ENCODE peak calls at places on chromosome 4, in six cellular contexts. One of them, this sample, is unnamed.

GRCh38 chr4:26048378-26048882 is 134.4 kb downstream of the SMIM20 start:
- DNase-seq in esophagus muscularis mucosa: no peak
- DNase-seq in brain microvascular endothelial cell: peak; percentile 65
- DNase-seq in heart right ventricle: peak; percentile 45
- DNase-seq in CD8-positive, alpha-beta memory T cell: no peak
- DNase-seq in psoas muscle: peak; percentile 72
- DNase-seq in this sample: peak; percentile 83

GRCh38 chr4:61532324-61532723 is 332.2 kb downstream of the ADGRL3 start:
- DNase-seq in esophagus muscularis mucosa: no peak
- DNase-seq in brain microvascular endothelial cell: no peak
- DNase-seq in heart right ventricle: no peak
- DNase-seq in CD8-positive, alpha-beta memory T cell: no peak
- DNase-seq in psoas muscle: no peak
- DNase-seq in this sample: no peak

GRCh38 chr4:25925486-25926201 is 11.6 kb downstream of the SMIM20 start:
- DNase-seq in esophagus muscularis mucosa: no peak
- DNase-seq in brain microvascular endothelial cell: peak; percentile 31
- DNase-seq in heart right ventricle: peak; percentile 28
- DNase-seq in CD8-positive, alpha-beta memory T cell: no peak
- DNase-seq in psoas muscle: no peak
- DNase-seq in this sample: peak; percentile 76

GRCh38 chr4:123673971-123674370 is 277.4 kb downstream of the SPRY1 start:
- DNase-seq in esophagus muscularis mucosa: no peak
- DNase-seq in brain microvascular endothelial cell: no peak
- DNase-seq in heart right ventricle: no peak
- DNase-seq in CD8-positive, alpha-beta memory T cell: no peak
- DNase-seq in psoas muscle: no peak
- DNase-seq in this sample: no peak

GRCh38 chr4:21195682-21196081 is 495.4 kb downstream of the PACRGL start:
- DNase-seq in esophagus muscularis mucosa: no peak
- DNase-seq in brain microvascular endothelial cell: no peak
- DNase-seq in heart right ventricle: no peak
- DNase-seq in CD8-positive, alpha-beta memory T cell: no peak
- DNase-seq in psoas muscle: no peak
- DNase-seq in this sample: no peak

GRCh38 chr4:8820178-8821102 is 51.2 kb downstream of the HMX1 start:
- DNase-seq in esophagus muscularis mucosa: peak; percentile 84
- DNase-seq in brain microvascular endothelial cell: no peak
- DNase-seq in heart right ventricle: no peak
- DNase-seq in CD8-positive, alpha-beta memory T cell: no peak
- DNase-seq in psoas muscle: no peak
- DNase-seq in this sample: no peak

GRCh38 chr4:3409571-3410091 is 32.1 kb upstream of the HGFAC start:
- DNase-seq in esophagus muscularis mucosa: no peak
- DNase-seq in brain microvascular endothelial cell: no peak
- DNase-seq in heart right ventricle: peak; percentile 9
- DNase-seq in CD8-positive, alpha-beta memory T cell: no peak
- DNase-seq in psoas muscle: peak; percentile 30
- DNase-seq in this sample: no peak

GRCh38 chr4:37601527-37601926 is 84.6 kb downstream of the RELL1 start:
- DNase-seq in esophagus muscularis mucosa: no peak
- DNase-seq in brain microvascular endothelial cell: peak; percentile 82
- DNase-seq in heart right ventricle: no peak
- DNase-seq in CD8-positive, alpha-beta memory T cell: no peak
- DNase-seq in psoas muscle: no peak
- DNase-seq in this sample: peak; percentile 66

GRCh38 chr4:78057135-78057599 is at the start of gene FRAS1:
- DNase-seq in esophagus muscularis mucosa: no peak
- DNase-seq in brain microvascular endothelial cell: peak; percentile 14
- DNase-seq in heart right ventricle: peak; percentile 28
- DNase-seq in CD8-positive, alpha-beta memory T cell: peak; percentile 27
- DNase-seq in psoas muscle: peak; percentile 49
- DNase-seq in this sample: peak; percentile 29
- H3K27ac ChIP-seq in esophagus muscularis mucosa: peak within 1 kb of the TSS; percentile 78
- H3K27ac ChIP-seq in brain microvascular endothelial cell: no peak within 1 kb of the TSS
- H3K27ac ChIP-seq in heart right ventricle: peak within 1 kb of the TSS; percentile 90
- H3K27ac ChIP-seq in CD8-positive, alpha-beta memory T cell: no peak within 1 kb of the TSS
- H3K27ac ChIP-seq in psoas muscle: peak within 1 kb of the TSS; percentile 83
- H3K27ac ChIP-seq in this sample: peak within 1 kb of the TSS; percentile 56

GRCh38 chr4:139144911-139145551 is 32.0 kb downstream of the ELF2 start:
- DNase-seq in esophagus muscularis mucosa: no peak
- DNase-seq in brain microvascular endothelial cell: no peak
- DNase-seq in heart right ventricle: no peak
- DNase-seq in CD8-positive, alpha-beta memory T cell: no peak
- DNase-seq in psoas muscle: no peak
- DNase-seq in this sample: no peak
- H3K27ac ChIP-seq in esophagus muscularis mucosa: no peak overlapping the region
- H3K27ac ChIP-seq in brain microvascular endothelial cell: no peak overlapping the region
- H3K27ac ChIP-seq in heart right ventricle: no peak overlapping the region
- H3K27ac ChIP-seq in CD8-positive, alpha-beta memory T cell: no peak overlapping the region
- H3K27ac ChIP-seq in psoas muscle: peak overlapping the region; percentile 69
- H3K27ac ChIP-seq in this sample: no peak overlapping the region

GRCh38 chr4:11768251-11768972 is 339.7 kb upstream of the HS3ST1 start:
- DNase-seq in esophagus muscularis mucosa: no peak
- DNase-seq in brain microvascular endothelial cell: no peak
- DNase-seq in heart right ventricle: no peak
- DNase-seq in CD8-positive, alpha-beta memory T cell: no peak
- DNase-seq in psoas muscle: no peak
- DNase-seq in this sample: no peak
- H3K27ac ChIP-seq in esophagus muscularis mucosa: no peak overlapping the region
- H3K27ac ChIP-seq in brain microvascular endothelial cell: no peak overlapping the region
- H3K27ac ChIP-seq in heart right ventricle: no peak overlapping the region
- H3K27ac ChIP-seq in CD8-positive, alpha-beta memory T cell: no peak overlapping the region
- H3K27ac ChIP-seq in psoas muscle: no peak overlapping the region
- H3K27ac ChIP-seq in this sample: no peak overlapping the region

DNA sequence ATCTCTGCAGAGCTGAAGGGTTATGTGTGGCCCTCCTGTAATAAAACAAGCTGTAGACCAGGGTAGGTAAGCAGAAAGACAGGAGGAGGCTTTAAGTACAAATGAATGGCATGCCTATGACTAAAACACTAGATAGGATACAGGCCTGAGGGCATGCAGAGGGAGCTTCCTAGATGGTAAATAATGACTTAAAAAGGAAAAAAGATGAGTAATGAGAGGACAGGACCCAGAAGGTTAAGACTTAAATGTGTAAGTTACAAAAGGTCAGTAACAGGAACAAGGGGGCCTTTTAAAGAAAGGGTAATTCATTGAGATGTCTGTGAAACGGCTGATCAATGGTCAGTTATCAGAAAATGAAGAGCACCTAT is 194.8 kb downstream of the SOWAHB start:
- DNase-seq in esophagus muscularis mucosa: no peak
- DNase-seq in brain microvascular endothelial cell: no peak
- DNase-seq in heart right ventricle: no peak
- DNase-seq in CD8-positive, alpha-beta memory T cell: no peak
- DNase-seq in psoas muscle: no peak
- DNase-seq in this sample: no peak
- H3K27ac ChIP-seq in esophagus muscularis mucosa: peak overlapping the region; percentile 65
- H3K27ac ChIP-seq in brain microvascular endothelial cell: no peak overlapping the region
- H3K27ac ChIP-seq in heart right ventricle: no peak overlapping the region
- H3K27ac ChIP-seq in CD8-positive, alpha-beta memory T cell: no peak overlapping the region
- H3K27ac ChIP-seq in psoas muscle: no peak overlapping the region
- H3K27ac ChIP-seq in this sample: no peak overlapping the region

GRCh38 chr4:52512291-52512690 is 146.8 kb downstream of the USP46 start:
- DNase-seq in esophagus muscularis mucosa: no peak
- DNase-seq in brain microvascular endothelial cell: no peak
- DNase-seq in heart right ventricle: no peak
- DNase-seq in CD8-positive, alpha-beta memory T cell: no peak
- DNase-seq in psoas muscle: no peak
- DNase-seq in this sample: no peak
- H3K27ac ChIP-seq in esophagus muscularis mucosa: no peak overlapping the region
- H3K27ac ChIP-seq in brain microvascular endothelial cell: no peak overlapping the region
- H3K27ac ChIP-seq in heart right ventricle: peak overlapping the region; percentile 75
- H3K27ac ChIP-seq in CD8-positive, alpha-beta memory T cell: no peak overlapping the region
- H3K27ac ChIP-seq in psoas muscle: no peak overlapping the region
- H3K27ac ChIP-seq in this sample: no peak overlapping the region

GRCh38 chr4:175787948-175788347 is 24.1 kb downstream of the GPM6A start:
- DNase-seq in esophagus muscularis mucosa: no peak
- DNase-seq in brain microvascular endothelial cell: no peak
- DNase-seq in heart right ventricle: no peak
- DNase-seq in CD8-positive, alpha-beta memory T cell: no peak
- DNase-seq in psoas muscle: no peak
- DNase-seq in this sample: no peak
- H3K27ac ChIP-seq in esophagus muscularis mucosa: no peak overlapping the region
- H3K27ac ChIP-seq in brain microvascular endothelial cell: no peak overlapping the region
- H3K27ac ChIP-seq in heart right ventricle: no peak overlapping the region
- H3K27ac ChIP-seq in CD8-positive, alpha-beta memory T cell: no peak overlapping the region
- H3K27ac ChIP-seq in psoas muscle: no peak overlapping the region
- H3K27ac ChIP-seq in this sample: no peak overlapping the region

DNA sequence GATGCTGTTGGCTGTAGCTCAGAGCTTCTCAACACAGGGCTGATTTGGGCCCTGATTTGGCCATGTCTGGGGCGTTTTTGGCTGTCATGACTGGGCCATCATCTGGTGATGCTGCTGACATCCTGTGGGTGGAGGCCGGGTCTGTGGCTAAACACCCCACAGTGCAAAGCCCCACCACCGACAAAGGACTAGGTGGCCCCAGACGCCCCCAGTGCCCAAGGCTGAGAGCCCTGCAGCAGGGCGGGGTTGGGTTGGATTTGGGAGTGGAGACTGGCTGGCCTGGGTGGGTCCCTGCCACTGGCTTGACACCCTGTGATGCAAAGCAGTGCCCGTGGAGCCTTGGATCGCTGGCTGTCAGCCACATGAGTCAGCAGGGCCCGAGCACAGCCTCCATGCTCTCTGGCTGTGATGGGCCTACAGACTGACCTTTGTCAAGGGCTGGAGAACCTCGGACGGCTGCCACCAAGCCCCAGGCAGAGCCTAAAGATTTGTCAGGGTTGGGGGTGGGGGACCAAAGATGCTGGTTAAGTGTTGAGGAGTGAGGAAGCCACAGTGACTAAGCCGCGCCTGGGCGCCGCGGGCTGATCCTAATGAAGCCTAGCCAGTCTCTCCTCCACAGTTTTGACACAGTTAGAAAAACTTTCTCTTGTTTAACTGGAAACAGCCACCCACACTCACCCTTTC is 28.3 kb downstream of the CYTL1 start:
- DNase-seq in esophagus muscularis mucosa: no peak
- DNase-seq in brain microvascular endothelial cell: peak; percentile 64
- DNase-seq in heart right ventricle: peak; percentile 78
- DNase-seq in CD8-positive, alpha-beta memory T cell: no peak
- DNase-seq in psoas muscle: peak; percentile 88
- DNase-seq in this sample: peak; percentile 96
- H3K27ac ChIP-seq in esophagus muscularis mucosa: peak overlapping the region; percentile 82
- H3K27ac ChIP-seq in brain microvascular endothelial cell: no peak overlapping the region
- H3K27ac ChIP-seq in heart right ventricle: peak overlapping the region; percentile 42
- H3K27ac ChIP-seq in CD8-positive, alpha-beta memory T cell: no peak overlapping the region
- H3K27ac ChIP-seq in psoas muscle: no peak overlapping the region
- H3K27ac ChIP-seq in this sample: peak overlapping the region; percentile 2

GRCh38 chr4:23516719-23517118 is 373.1 kb downstream of the PPARGC1A start:
- DNase-seq in esophagus muscularis mucosa: no peak
- DNase-seq in brain microvascular endothelial cell: no peak
- DNase-seq in heart right ventricle: no peak
- DNase-seq in CD8-positive, alpha-beta memory T cell: no peak
- DNase-seq in psoas muscle: no peak
- DNase-seq in this sample: no peak
- H3K27ac ChIP-seq in esophagus muscularis mucosa: no peak overlapping the region
- H3K27ac ChIP-seq in brain microvascular endothelial cell: no peak overlapping the region
- H3K27ac ChIP-seq in heart right ventricle: no peak overlapping the region
- H3K27ac ChIP-seq in CD8-positive, alpha-beta memory T cell: no peak overlapping the region
- H3K27ac ChIP-seq in psoas muscle: no peak overlapping the region
- H3K27ac ChIP-seq in this sample: no peak overlapping the region

GRCh38 chr4:158259955-158260575 is 49.8 kb downstream of the TMEM144 start:
- DNase-seq in esophagus muscularis mucosa: no peak
- DNase-seq in brain microvascular endothelial cell: no peak
- DNase-seq in heart right ventricle: no peak
- DNase-seq in CD8-positive, alpha-beta memory T cell: no peak
- DNase-seq in psoas muscle: no peak
- DNase-seq in this sample: no peak

GRCh38 chr4:158255727-158256324 is 45.5 kb downstream of the TMEM144 start:
- DNase-seq in esophagus muscularis mucosa: no peak
- DNase-seq in brain microvascular endothelial cell: peak; percentile 52
- DNase-seq in heart right ventricle: no peak
- DNase-seq in CD8-positive, alpha-beta memory T cell: no peak
- DNase-seq in psoas muscle: no peak
- DNase-seq in this sample: no peak

GRCh38 chr4:158261480-158261879 is 51.2 kb downstream of the TMEM144 start:
- DNase-seq in esophagus muscularis mucosa: no peak
- DNase-seq in brain microvascular endothelial cell: no peak
- DNase-seq in heart right ventricle: no peak
- DNase-seq in CD8-positive, alpha-beta memory T cell: no peak
- DNase-seq in psoas muscle: no peak
- DNase-seq in this sample: no peak
- H3K27ac ChIP-seq in esophagus muscularis mucosa: no peak overlapping the region
- H3K27ac ChIP-seq in brain microvascular endothelial cell: no peak overlapping the region
- H3K27ac ChIP-seq in heart right ventricle: no peak overlapping the region
- H3K27ac ChIP-seq in CD8-positive, alpha-beta memory T cell: no peak overlapping the region
- H3K27ac ChIP-seq in psoas muscle: no peak overlapping the region
- H3K27ac ChIP-seq in this sample: no peak overlapping the region

GRCh38 chr4:1953335-1953734 is 55.4 kb downstream of the NELFA start:
- DNase-seq in esophagus muscularis mucosa: no peak
- DNase-seq in brain microvascular endothelial cell: no peak
- DNase-seq in heart right ventricle: no peak
- DNase-seq in CD8-positive, alpha-beta memory T cell: no peak
- DNase-seq in psoas muscle: no peak
- DNase-seq in this sample: no peak
- H3K27ac ChIP-seq in esophagus muscularis mucosa: no peak overlapping the region
- H3K27ac ChIP-seq in brain microvascular endothelial cell: no peak overlapping the region
- H3K27ac ChIP-seq in heart right ventricle: no peak overlapping the region
- H3K27ac ChIP-seq in CD8-positive, alpha-beta memory T cell: no peak overlapping the region
- H3K27ac ChIP-seq in psoas muscle: no peak overlapping the region
- H3K27ac ChIP-seq in this sample: no peak overlapping the region